ENCODE peak calls at places on chromosomes 11 and 22, in eight cellular contexts. X is hepatocyte, A is heart right ventricle, Z is cardiac muscle cell, W is H9, D is prostate gland, G is endodermal cell, K is left lung. N is an unnamed sample.

GRCh38 chr22:17647452-17647851 is 8.9 kb downstream of the BCL2L13 start:
- DNase-seq in X (no peak), A (no peak), Z (no peak), W (no peak), D (peak; percentile 19), G (no peak), K (no peak), N (no peak)

GRCh38 chr11:34160049-34160721 is 54.8 kb downstream of the NAT10 start:
- DNase-seq in X (no peak), A (peak; percentile 70), Z (no peak), W (no peak), D (no peak), G (no peak), K (no peak), N (no peak)

GRCh38 chr22:36010913-36011312 is 17.7 kb downstream of the RBFOX2 start:
- DNase-seq in X (no peak), A (no peak), Z (no peak), W (no peak), D (no peak), G (no peak), K (no peak), N (no peak)

GRCh38 chr11:112172362-112172994 is 2.8 kb upstream of the BCO2 start:
- DNase-seq in X (no peak), A (no peak), Z (no peak), W (no peak), D (no peak), G (no peak), K (no peak), N (no peak)

GRCh38 chr11:133285359-133285758 is 246.9 kb downstream of the OPCML start:
- DNase-seq in X (no peak), A (no peak), Z (no peak), W (no peak), D (no peak), G (no peak), K (no peak), N (no peak)

GRCh38 chr11:72263363-72263762 is 19.4 kb upstream of the PHOX2A start:
- DNase-seq in X (no peak), A (no peak), Z (no peak), W (no peak), D (no peak), G (no peak), K (no peak), N (no peak)

GRCh38 chr11:20647976-20648565 is 21.3 kb upstream of the NELL1 start:
- DNase-seq in X (peak; percentile 69), A (peak; percentile 18), Z (peak; percentile 66), W (peak; percentile 49), D (peak; percentile 29), G (peak; percentile 86), K (no peak), N (no peak)

GRCh38 chr22:25366408-25366807 is 147.0 kb downstream of the CRYBB2 start:
- DNase-seq in X (no peak), A (no peak), Z (no peak), W (no peak), D (no peak), G (no peak), K (no peak), N (no peak)

GRCh38 chr22:26364066-26365015 is 64.7 kb upstream of the ASPHD2 start:
- DNase-seq in X (peak; percentile 89), A (peak; percentile 53), Z (peak; percentile 86), W (peak; percentile 91), D (peak; percentile 25), G (peak; percentile 93), K (peak; percentile 39), N (peak; percentile 45)

DNA sequence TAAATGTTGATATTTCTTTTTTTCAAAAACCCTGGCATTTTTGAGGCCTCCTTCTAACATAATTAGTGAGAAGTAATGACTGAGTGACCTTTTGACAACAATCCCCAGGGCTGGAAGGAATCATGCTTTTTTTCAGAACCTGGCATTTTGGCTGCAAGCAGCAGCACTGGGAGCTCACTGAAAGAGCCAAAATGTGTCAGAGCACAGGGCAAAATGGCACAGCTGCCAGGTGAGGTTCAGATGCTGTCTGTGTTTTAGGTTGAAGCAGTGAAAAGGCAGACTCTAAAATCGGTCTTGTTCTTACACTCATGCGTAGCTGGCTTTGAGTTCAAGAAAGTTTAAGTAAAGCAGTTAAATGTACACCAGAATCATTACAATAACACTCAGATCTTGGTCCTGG is 1063.8 kb downstream of the DLG2 start:
- DNase-seq in X (no peak), A (no peak), Z (no peak), W (no peak), D (no peak), G (no peak), K (no peak), N (no peak)
- H3K27ac ChIP-seq in X (no peak overlapping the region), A (no peak overlapping the region), Z (no peak overlapping the region), W (no peak overlapping the region), D (no peak overlapping the region), G (no peak overlapping the region), K (no peak overlapping the region), N (no peak overlapping the region)

GRCh38 chr11:62558669-62559068 is 12.1 kb upstream of the AHNAK start:
- DNase-seq in X (no peak), A (no peak), Z (no peak), W (no peak), D (no peak), G (no peak), K (no peak), N (no peak)

GRCh38 chr11:62556872-62557631 is 10.4 kb upstream of the AHNAK start:
- DNase-seq in X (no peak), A (no peak), Z (no peak), W (no peak), D (no peak), G (no peak), K (no peak), N (no peak)

GRCh38 chr11:62559204-62559603 is 12.6 kb upstream of the AHNAK start:
- DNase-seq in X (no peak), A (no peak), Z (no peak), W (no peak), D (no peak), G (no peak), K (no peak), N (no peak)

GRCh38 chr11:62556102-62556871 is 9.7 kb upstream of the AHNAK start:
- DNase-seq in X (peak; percentile 87), A (peak; percentile 88), Z (peak; percentile 87), W (peak; percentile 90), D (peak; percentile 87), G (peak; percentile 95), K (peak; percentile 93), N (peak; percentile 99)

GRCh38 chr11:62560566-62561103 is 13.1 kb downstream of the EEF1G start:
- DNase-seq in X (peak; percentile 96), A (peak; percentile 91), Z (peak; percentile 95), W (peak; percentile 95), D (peak; percentile 95), G (peak; percentile 98), K (peak; percentile 92), N (peak; percentile 100)
- H3K27ac ChIP-seq in X (peak overlapping the region; percentile 79), A (peak overlapping the region; percentile 76), Z (peak overlapping the region; percentile 98), W (no peak overlapping the region), D (peak overlapping the region; percentile 71), G (peak overlapping the region; percentile 39), K (peak overlapping the region; percentile 58), N (peak overlapping the region; percentile 57)

GRCh38 chr22:39254789-39255298 is 10.1 kb upstream of the PDGFB start:
- DNase-seq in X (no peak), A (peak; percentile 76), Z (no peak), W (no peak), D (no peak), G (peak; percentile 59), K (no peak), N (peak; percentile 88)
- H3K27ac ChIP-seq in X (no peak overlapping the region), A (peak overlapping the region; percentile 87), Z (peak overlapping the region; percentile 74), W (no peak overlapping the region), D (peak overlapping the region; percentile 53), G (peak overlapping the region; percentile 8), K (peak overlapping the region; percentile 75), N (peak overlapping the region; percentile 98)

GRCh38 chr11:36034572-36035331 is 90.9 kb downstream of the LDLRAD3 start:
- DNase-seq in X (peak; percentile 60), A (no peak), Z (no peak), W (no peak), D (no peak), G (no peak), K (no peak), N (peak; percentile 70)
- H3K27ac ChIP-seq in X (peak overlapping the region; percentile 95), A (no peak overlapping the region), Z (no peak overlapping the region), W (no peak overlapping the region), D (peak overlapping the region; percentile 58), G (no peak overlapping the region), K (no peak overlapping the region), N (peak overlapping the region; percentile 52)

N was measured in SJSA1.